ENCODE peak calls at places on chromosomes 7 and 10, in five cellular contexts. X is uterus, K is body of pancreas, N is A549, A is GM12891. C is an unnamed sample.

GRCh38 chr7:151110236-151110940 is 24.1 kb downstream of the AGAP3 start:
- DNase-seq in A (no peak), X (no peak), K (no peak), N (no peak), C (no peak)

GRCh38 chr10:93039721-93040120 is 20.9 kb upstream of the CYP26C1 start:
- DNase-seq in K (no peak), N (peak), A (no peak), X (no peak), C (peak)

GRCh38 chr10:103492655-103493261 is 747 bp upstream of the NEURL1 start:
- DNase-seq in N (no peak), X (no peak), K (no peak), A (no peak), C (no peak)

GRCh38 chr10:28722065-28722803 is 44.9 kb downstream of the BAMBI start:
- DNase-seq in N (peak), A (no peak), K (peak), X (peak), C (no peak)

GRCh38 chr10:129477051-129477450 is 10.0 kb downstream of the MGMT start:
- DNase-seq in X (no peak), A (no peak), N (no peak), K (no peak), C (no peak)

GRCh38 chr10:122861724-122862161 is 16.1 kb upstream of the CUZD1 start:
- DNase-seq in N (peak), K (no peak), A (no peak), X (no peak), C (no peak)

GRCh38 chr10:127243490-127244272 is 47.3 kb upstream of the INSYN2A start:
- DNase-seq in K (peak), A (no peak), X (no peak), N (peak), C (peak)

GRCh38 chr10:102150970-102151773 is 1.0 kb upstream of the NOLC1 start:
- DNase-seq in N (peak), A (no peak), X (no peak), K (no peak), C (no peak)

GRCh38 chr10:90288403-90288933 is 569.4 kb downstream of the HTR7 start:
- DNase-seq in N (no peak), X (no peak), A (no peak), K (no peak), C (no peak)

GRCh38 chr10:116080553-116080952 is 192.5 kb downstream of the GFRA1 start:
- DNase-seq in A (no peak), X (no peak), N (peak), K (no peak), C (no peak)

GRCh38 chr10:5518143-5518542 is 6.6 kb upstream of the CALML3 start:
- DNase-seq in X (no peak), N (peak), A (no peak), K (no peak), C (no peak)

GRCh38 chr10:60089095-60089494 is 182.7 kb upstream of the CCDC6 start:
- DNase-seq in K (no peak), X (no peak), N (peak), A (no peak), C (no peak)

GRCh38 chr7:39613577-39613976 is 9.8 kb upstream of the RALA start:
- DNase-seq in N (no peak), A (no peak), X (no peak), K (no peak), C (no peak)

GRCh38 chr7:66958708-66959350 is 36.6 kb downstream of the SBDS start:
- DNase-seq in A (no peak), K (no peak), N (no peak), X (no peak), C (no peak)

GRCh38 chr7:149864751-149865150 is 9.0 kb upstream of the ATP6V0E2 start:
- DNase-seq in K (no peak), X (no peak), N (no peak), A (no peak), C (no peak)

GRCh38 chr10:30481603-30482002 is 47.6 kb downstream of the MAP3K8 start:
- DNase-seq in X (no peak), A (no peak), N (no peak), K (no peak), C (no peak)

GRCh38 chr10:71254834-71255539 is 42.6 kb downstream of the UNC5B start:
- DNase-seq in X (no peak), N (no peak), K (no peak), A (no peak), C (no peak)

GRCh38 chr10:71257292-71257997 is 45.1 kb downstream of the UNC5B start:
- DNase-seq in A (no peak), K (no peak), N (no peak), X (no peak), C (no peak)

GRCh38 chr10:71255540-71255816 is 43.1 kb downstream of the UNC5B start:
- DNase-seq in N (no peak), A (no peak), X (no peak), K (no peak), C (no peak)

GRCh38 chr10:71256661-71257030 is 44.3 kb downstream of the UNC5B start:
- DNase-seq in A (no peak), X (no peak), K (no peak), N (no peak), C (no peak)

DNA sequence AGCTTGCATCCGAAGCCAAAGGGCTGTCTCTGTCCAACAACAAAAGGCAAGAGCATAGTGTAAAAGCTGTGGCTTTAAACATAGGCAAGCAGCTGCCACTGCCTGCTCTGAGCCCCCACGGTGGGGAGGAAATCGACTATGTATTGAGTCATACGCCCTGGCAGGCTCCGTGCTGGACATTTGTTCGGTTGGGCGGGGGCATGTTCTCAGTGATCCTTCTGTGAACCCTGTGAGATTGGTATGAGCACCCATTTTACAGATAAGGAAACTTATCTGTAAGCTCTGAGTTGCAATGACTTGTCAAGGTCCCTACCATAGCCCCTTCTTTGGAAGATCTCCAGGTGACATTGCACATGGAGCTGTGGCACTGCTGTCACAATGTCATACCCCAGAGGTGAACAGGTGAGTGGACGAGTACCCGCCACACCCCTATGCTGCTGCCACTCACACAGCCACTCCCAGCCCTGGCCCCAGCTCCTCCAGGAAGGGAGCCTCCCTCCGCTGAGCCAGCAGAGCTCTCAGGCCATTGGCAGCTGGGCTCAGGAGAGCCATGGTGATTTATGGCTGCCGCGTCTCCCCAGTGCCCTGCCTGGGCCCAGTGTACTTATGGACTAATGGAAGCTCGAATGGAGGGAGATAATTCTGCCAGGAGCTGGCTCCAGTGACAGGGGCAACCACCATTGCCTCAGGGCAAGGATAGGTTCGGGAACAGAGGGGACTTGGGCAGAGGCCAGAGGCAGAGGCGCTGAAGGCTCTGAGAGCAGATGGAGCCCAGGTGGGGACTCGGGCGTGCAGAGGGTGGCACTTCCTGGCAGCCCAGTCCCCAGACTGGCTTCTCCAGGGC is 43.7 kb downstream of the UNC5B start:
- DNase-seq in A (no peak), K (no peak), N (no peak), X (peak), C (peak)
- TF ChIP-seq POLR2A in A (no peak), K (no peak), N (no peak), X (no peak), C (no peak)

GRCh38 chr10:95756061-95756751 is at the start of gene ENTPD1:
- DNase-seq in K (no peak), A (no peak), X (no peak), N (no peak), C (peak)
- TF ChIP-seq POLR2A in K (no peak), A (peak), X (no peak), N (no peak), C (no peak)

GRCh38 chr10:17454801-17455520 is 566 bp upstream of the ST8SIA6 start:
- DNase-seq in X (no peak), K (no peak), A (no peak), N (no peak), C (no peak)

GRCh38 chr10:17453035-17453376 is 1.4 kb downstream of the ST8SIA6 start:
- DNase-seq in N (no peak), X (no peak), K (no peak), A (no peak), C (no peak)

GRCh38 chr10:17453377-17454091 is 861 bp downstream of the ST8SIA6 start:
- DNase-seq in N (peak), A (no peak), X (peak), K (peak), C (no peak)

GRCh38 chr10:17456032-17456548 is 1.7 kb upstream of the ST8SIA6 start:
- DNase-seq in N (no peak), K (no peak), A (no peak), X (no peak), C (no peak)

GRCh38 chr10:17454181-17454800 is at the start of gene ST8SIA6:
- DNase-seq in A (peak), X (no peak), K (peak), N (peak), C (no peak)
- TF ChIP-seq POLR2A in A (no peak), X (no peak), K (no peak), N (no peak), C (no peak)

DNA sequence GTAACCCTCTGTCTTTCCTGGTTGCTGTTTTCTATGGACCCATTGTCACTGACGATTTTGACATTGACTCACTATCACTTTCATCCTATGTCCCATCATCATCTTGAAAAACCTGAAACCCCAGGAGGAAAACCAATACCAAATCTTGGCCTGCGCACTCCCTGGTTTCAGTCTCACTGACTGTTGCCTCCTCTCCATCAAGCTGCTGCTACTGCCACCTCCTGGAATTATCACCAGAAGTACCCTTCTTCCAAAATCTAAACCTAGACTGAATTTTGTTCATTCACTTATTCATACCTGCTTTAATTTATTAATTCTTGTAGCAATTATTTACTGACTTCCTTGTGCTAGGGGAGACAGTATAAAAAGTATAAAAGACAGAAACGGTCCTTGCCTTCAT is 44.5 kb upstream of the ACBD5 start:
- DNase-seq in X (no peak), N (peak), K (no peak), A (no peak), C (peak)
- TF ChIP-seq POLR2A in X (no peak), N (no peak), K (no peak), A (no peak), C (no peak)

GRCh38 chr7:112939589-112940313 is 146.9 kb downstream of the GPR85 start:
- DNase-seq in X (peak), N (peak), A (peak), K (peak), C (peak)
- TF ChIP-seq POLR2A in X (peak), N (peak), A (no peak), K (peak), C (peak)